ENCODE peak calls at places on chromosome 6, in seven cellular contexts. One of them, this sample, is unnamed.

GRCh38 chr6:105045546-105045945 is 88.6 kb downstream of the LIN28B start:
- DNase-seq in NCI-H2107: no peak
- DNase-seq in stimulated activated CD8-positive, alpha-beta memory T cell treated with anti-CD3 and anti-CD28 coated beads, Interleukin-4, amount 100 ng/mL, for 48 hours: no peak
- DNase-seq in AG20443: no peak
- DNase-seq in Peyer's patch: no peak
- DNase-seq in IMR-90: peak
- DNase-seq in esophagus muscularis mucosa: no peak
- DNase-seq in this sample: peak

GRCh38 chr6:97312241-97312640 is 29.2 kb upstream of the MMS22L start:
- DNase-seq in NCI-H2107: no peak
- DNase-seq in stimulated activated CD8-positive, alpha-beta memory T cell treated with anti-CD3 and anti-CD28 coated beads, Interleukin-4, amount 100 ng/mL, for 48 hours: no peak
- DNase-seq in AG20443: no peak
- DNase-seq in Peyer's patch: no peak
- DNase-seq in IMR-90: no peak
- DNase-seq in esophagus muscularis mucosa: no peak
- DNase-seq in this sample: no peak

GRCh38 chr6:108497883-108498282 is 62.8 kb upstream of the FOXO3 start:
- DNase-seq in NCI-H2107: peak
- DNase-seq in stimulated activated CD8-positive, alpha-beta memory T cell treated with anti-CD3 and anti-CD28 coated beads, Interleukin-4, amount 100 ng/mL, for 48 hours: peak
- DNase-seq in AG20443: peak
- DNase-seq in Peyer's patch: no peak
- DNase-seq in IMR-90: peak
- DNase-seq in esophagus muscularis mucosa: no peak
- DNase-seq in this sample: peak

GRCh38 chr6:152969688-152970418 is 13.0 kb downstream of the FBXO5 start:
- DNase-seq in NCI-H2107: no peak
- DNase-seq in stimulated activated CD8-positive, alpha-beta memory T cell treated with anti-CD3 and anti-CD28 coated beads, Interleukin-4, amount 100 ng/mL, for 48 hours: no peak
- DNase-seq in AG20443: no peak
- DNase-seq in Peyer's patch: no peak
- DNase-seq in IMR-90: no peak
- DNase-seq in esophagus muscularis mucosa: no peak
- DNase-seq in this sample: no peak

GRCh38 chr6:66032626-66033025 is 325.6 kb upstream of the EYS start:
- DNase-seq in NCI-H2107: no peak
- DNase-seq in stimulated activated CD8-positive, alpha-beta memory T cell treated with anti-CD3 and anti-CD28 coated beads, Interleukin-4, amount 100 ng/mL, for 48 hours: no peak
- DNase-seq in AG20443: no peak
- DNase-seq in Peyer's patch: no peak
- DNase-seq in IMR-90: no peak
- DNase-seq in esophagus muscularis mucosa: no peak
- DNase-seq in this sample: no peak

GRCh38 chr6:107713214-107713962 is 110.7 kb downstream of the SCML4 start:
- DNase-seq in NCI-H2107: no peak
- DNase-seq in stimulated activated CD8-positive, alpha-beta memory T cell treated with anti-CD3 and anti-CD28 coated beads, Interleukin-4, amount 100 ng/mL, for 48 hours: peak
- DNase-seq in AG20443: peak
- DNase-seq in Peyer's patch: no peak
- DNase-seq in IMR-90: no peak
- DNase-seq in esophagus muscularis mucosa: no peak
- DNase-seq in this sample: no peak

GRCh38 chr6:105135056-105135455 is 44.8 kb downstream of the POPDC3 start:
- DNase-seq in NCI-H2107: no peak
- DNase-seq in stimulated activated CD8-positive, alpha-beta memory T cell treated with anti-CD3 and anti-CD28 coated beads, Interleukin-4, amount 100 ng/mL, for 48 hours: no peak
- DNase-seq in AG20443: peak
- DNase-seq in Peyer's patch: no peak
- DNase-seq in IMR-90: peak
- DNase-seq in esophagus muscularis mucosa: no peak
- DNase-seq in this sample: no peak

GRCh38 chr6:149859938-149860337 is 4.2 kb downstream of the LRP11 start:
- DNase-seq in NCI-H2107: no peak
- DNase-seq in stimulated activated CD8-positive, alpha-beta memory T cell treated with anti-CD3 and anti-CD28 coated beads, Interleukin-4, amount 100 ng/mL, for 48 hours: no peak
- DNase-seq in AG20443: no peak
- DNase-seq in Peyer's patch: no peak
- DNase-seq in IMR-90: no peak
- DNase-seq in esophagus muscularis mucosa: no peak
- DNase-seq in this sample: no peak

GRCh38 chr6:23180504-23181293 is 611.3 kb downstream of the HDGFL1 start:
- DNase-seq in NCI-H2107: peak
- DNase-seq in stimulated activated CD8-positive, alpha-beta memory T cell treated with anti-CD3 and anti-CD28 coated beads, Interleukin-4, amount 100 ng/mL, for 48 hours: no peak
- DNase-seq in AG20443: peak
- DNase-seq in Peyer's patch: no peak
- DNase-seq in IMR-90: peak
- DNase-seq in esophagus muscularis mucosa: no peak
- DNase-seq in this sample: peak

GRCh38 chr6:136129365-136129764 is 120.7 kb downstream of the MTFR2 start:
- DNase-seq in NCI-H2107: no peak
- DNase-seq in stimulated activated CD8-positive, alpha-beta memory T cell treated with anti-CD3 and anti-CD28 coated beads, Interleukin-4, amount 100 ng/mL, for 48 hours: no peak
- DNase-seq in AG20443: no peak
- DNase-seq in Peyer's patch: no peak
- DNase-seq in IMR-90: no peak
- DNase-seq in esophagus muscularis mucosa: no peak
- DNase-seq in this sample: peak

GRCh38 chr6:84280030-84280429 is 52.6 kb upstream of the CEP162 start:
- DNase-seq in NCI-H2107: no peak
- DNase-seq in stimulated activated CD8-positive, alpha-beta memory T cell treated with anti-CD3 and anti-CD28 coated beads, Interleukin-4, amount 100 ng/mL, for 48 hours: no peak
- DNase-seq in AG20443: peak
- DNase-seq in Peyer's patch: no peak
- DNase-seq in IMR-90: peak
- DNase-seq in esophagus muscularis mucosa: no peak
- DNase-seq in this sample: peak

GRCh38 chr6:4017058-4017457 is 61.9 kb downstream of the FAM217A start:
- DNase-seq in NCI-H2107: no peak
- DNase-seq in stimulated activated CD8-positive, alpha-beta memory T cell treated with anti-CD3 and anti-CD28 coated beads, Interleukin-4, amount 100 ng/mL, for 48 hours: no peak
- DNase-seq in AG20443: no peak
- DNase-seq in Peyer's patch: no peak
- DNase-seq in IMR-90: no peak
- DNase-seq in esophagus muscularis mucosa: no peak
- DNase-seq in this sample: no peak

GRCh38 chr6:143337201-143337949 is 113.1 kb downstream of the ADAT2 start:
- DNase-seq in NCI-H2107: no peak
- DNase-seq in stimulated activated CD8-positive, alpha-beta memory T cell treated with anti-CD3 and anti-CD28 coated beads, Interleukin-4, amount 100 ng/mL, for 48 hours: peak
- DNase-seq in AG20443: no peak
- DNase-seq in Peyer's patch: no peak
- DNase-seq in IMR-90: peak
- DNase-seq in esophagus muscularis mucosa: no peak
- DNase-seq in this sample: peak

GRCh38 chr6:56692586-56693245 is 50.0 kb upstream of the DST start:
- DNase-seq in NCI-H2107: no peak
- DNase-seq in stimulated activated CD8-positive, alpha-beta memory T cell treated with anti-CD3 and anti-CD28 coated beads, Interleukin-4, amount 100 ng/mL, for 48 hours: no peak
- DNase-seq in AG20443: peak
- DNase-seq in Peyer's patch: no peak
- DNase-seq in IMR-90: peak
- DNase-seq in esophagus muscularis mucosa: no peak
- DNase-seq in this sample: no peak

GRCh38 chr6:156396791-156397418 is 380.3 kb upstream of the ARID1B start:
- DNase-seq in NCI-H2107: no peak
- DNase-seq in stimulated activated CD8-positive, alpha-beta memory T cell treated with anti-CD3 and anti-CD28 coated beads, Interleukin-4, amount 100 ng/mL, for 48 hours: no peak
- DNase-seq in AG20443: no peak
- DNase-seq in Peyer's patch: no peak
- DNase-seq in IMR-90: no peak
- DNase-seq in esophagus muscularis mucosa: peak
- DNase-seq in this sample: no peak

GRCh38 chr6:26103770-26104456 is 16.7 kb downstream of the HFE start:
- DNase-seq in NCI-H2107: peak
- DNase-seq in stimulated activated CD8-positive, alpha-beta memory T cell treated with anti-CD3 and anti-CD28 coated beads, Interleukin-4, amount 100 ng/mL, for 48 hours: peak
- DNase-seq in AG20443: peak
- DNase-seq in Peyer's patch: peak
- DNase-seq in IMR-90: peak
- DNase-seq in esophagus muscularis mucosa: peak
- DNase-seq in this sample: peak

GRCh38 chr6:165799736-165800135 is 136.7 kb upstream of the PDE10A start:
- DNase-seq in NCI-H2107: no peak
- DNase-seq in stimulated activated CD8-positive, alpha-beta memory T cell treated with anti-CD3 and anti-CD28 coated beads, Interleukin-4, amount 100 ng/mL, for 48 hours: no peak
- DNase-seq in AG20443: peak
- DNase-seq in Peyer's patch: no peak
- DNase-seq in IMR-90: no peak
- DNase-seq in esophagus muscularis mucosa: no peak
- DNase-seq in this sample: no peak

GRCh38 chr6:43772571-43773049 is 2.6 kb downstream of the VEGFA start:
- DNase-seq in NCI-H2107: no peak
- DNase-seq in stimulated activated CD8-positive, alpha-beta memory T cell treated with anti-CD3 and anti-CD28 coated beads, Interleukin-4, amount 100 ng/mL, for 48 hours: peak
- DNase-seq in AG20443: no peak
- DNase-seq in Peyer's patch: peak
- DNase-seq in IMR-90: no peak
- DNase-seq in esophagus muscularis mucosa: no peak
- DNase-seq in this sample: no peak

GRCh38 chr6:45572833-45573232 is 195.1 kb upstream of the SUPT3H start:
- DNase-seq in NCI-H2107: no peak
- DNase-seq in stimulated activated CD8-positive, alpha-beta memory T cell treated with anti-CD3 and anti-CD28 coated beads, Interleukin-4, amount 100 ng/mL, for 48 hours: no peak
- DNase-seq in AG20443: no peak
- DNase-seq in Peyer's patch: no peak
- DNase-seq in IMR-90: no peak
- DNase-seq in esophagus muscularis mucosa: no peak
- DNase-seq in this sample: no peak

GRCh38 chr6:69722683-69723082 is 74.1 kb downstream of the LMBRD1 start:
- DNase-seq in NCI-H2107: no peak
- DNase-seq in stimulated activated CD8-positive, alpha-beta memory T cell treated with anti-CD3 and anti-CD28 coated beads, Interleukin-4, amount 100 ng/mL, for 48 hours: no peak
- DNase-seq in AG20443: no peak
- DNase-seq in Peyer's patch: no peak
- DNase-seq in IMR-90: no peak
- DNase-seq in esophagus muscularis mucosa: no peak
- DNase-seq in this sample: no peak

GRCh38 chr6:35581633-35582032 is 68.9 kb upstream of the TULP1 start:
- DNase-seq in NCI-H2107: no peak
- DNase-seq in stimulated activated CD8-positive, alpha-beta memory T cell treated with anti-CD3 and anti-CD28 coated beads, Interleukin-4, amount 100 ng/mL, for 48 hours: no peak
- DNase-seq in AG20443: no peak
- DNase-seq in Peyer's patch: no peak
- DNase-seq in IMR-90: peak
- DNase-seq in esophagus muscularis mucosa: no peak
- DNase-seq in this sample: no peak

GRCh38 chr6:36131517-36132220 is 1.4 kb downstream of the MAPK13 start:
- DNase-seq in NCI-H2107: no peak
- DNase-seq in stimulated activated CD8-positive, alpha-beta memory T cell treated with anti-CD3 and anti-CD28 coated beads, Interleukin-4, amount 100 ng/mL, for 48 hours: peak
- DNase-seq in AG20443: peak
- DNase-seq in Peyer's patch: peak
- DNase-seq in IMR-90: peak
- DNase-seq in esophagus muscularis mucosa: no peak
- DNase-seq in this sample: peak

GRCh38 chr6:159031826-159032225 is 13.0 kb downstream of the TAGAP start:
- DNase-seq in NCI-H2107: no peak
- DNase-seq in stimulated activated CD8-positive, alpha-beta memory T cell treated with anti-CD3 and anti-CD28 coated beads, Interleukin-4, amount 100 ng/mL, for 48 hours: no peak
- DNase-seq in AG20443: no peak
- DNase-seq in Peyer's patch: no peak
- DNase-seq in IMR-90: no peak
- DNase-seq in esophagus muscularis mucosa: no peak
- DNase-seq in this sample: no peak

GRCh38 chr6:35077006-35077712 is 64.0 kb downstream of the TCP11 start:
- DNase-seq in NCI-H2107: no peak
- DNase-seq in stimulated activated CD8-positive, alpha-beta memory T cell treated with anti-CD3 and anti-CD28 coated beads, Interleukin-4, amount 100 ng/mL, for 48 hours: no peak
- DNase-seq in AG20443: no peak
- DNase-seq in Peyer's patch: peak
- DNase-seq in IMR-90: no peak
- DNase-seq in esophagus muscularis mucosa: no peak
- DNase-seq in this sample: no peak

GRCh38 chr6:115932481-115932880 is 128.2 kb downstream of the FRK start:
- DNase-seq in NCI-H2107: no peak
- DNase-seq in stimulated activated CD8-positive, alpha-beta memory T cell treated with anti-CD3 and anti-CD28 coated beads, Interleukin-4, amount 100 ng/mL, for 48 hours: no peak
- DNase-seq in AG20443: no peak
- DNase-seq in Peyer's patch: no peak
- DNase-seq in IMR-90: no peak
- DNase-seq in esophagus muscularis mucosa: no peak
- DNase-seq in this sample: peak

GRCh38 chr6:111957623-111958315 is 84.5 kb upstream of the FYN start:
- DNase-seq in NCI-H2107: no peak
- DNase-seq in stimulated activated CD8-positive, alpha-beta memory T cell treated with anti-CD3 and anti-CD28 coated beads, Interleukin-4, amount 100 ng/mL, for 48 hours: no peak
- DNase-seq in AG20443: no peak
- DNase-seq in Peyer's patch: no peak
- DNase-seq in IMR-90: peak
- DNase-seq in esophagus muscularis mucosa: peak
- DNase-seq in this sample: no peak

GRCh38 chr6:100271202-100271601 is 193.5 kb downstream of the SIM1 start:
- DNase-seq in NCI-H2107: no peak
- DNase-seq in stimulated activated CD8-positive, alpha-beta memory T cell treated with anti-CD3 and anti-CD28 coated beads, Interleukin-4, amount 100 ng/mL, for 48 hours: no peak
- DNase-seq in AG20443: no peak
- DNase-seq in Peyer's patch: no peak
- DNase-seq in IMR-90: no peak
- DNase-seq in esophagus muscularis mucosa: no peak
- DNase-seq in this sample: no peak

GRCh38 chr6:116072368-116072767 is 11.7 kb upstream of the FRK start:
- DNase-seq in NCI-H2107: no peak
- DNase-seq in stimulated activated CD8-positive, alpha-beta memory T cell treated with anti-CD3 and anti-CD28 coated beads, Interleukin-4, amount 100 ng/mL, for 48 hours: no peak
- DNase-seq in AG20443: no peak
- DNase-seq in Peyer's patch: no peak
- DNase-seq in IMR-90: no peak
- DNase-seq in esophagus muscularis mucosa: no peak
- DNase-seq in this sample: no peak

This sample was measured in MG63.